ENCODE peak calls at places on chromosomes 3 and 15, in five cellular contexts. K is CD8-positive, alpha-beta T cell; F is left ventricle myocardium inferior; Z is K562; G is SK-N-MC. P is an unnamed sample. For H3K9me3 and H3K36me3, the result is how much of the 10 kb centered on the place peaks cover.

GRCh38 chr3:15512173-15512572 is 9.3 kb downstream of the COLQ start:
- DNase-seq in F (peak), G (no peak), Z (no peak), K (no peak), P (no peak)

GRCh38 chr3:15927969-15928368 is 130.2 kb upstream of the ANKRD28 start:
- DNase-seq in K (no peak), Z (no peak), F (no peak), G (no peak), P (no peak)

GRCh38 chr3:30616347-30617027 is 10.1 kb downstream of the TGFBR2 start:
- DNase-seq in K (no peak), G (no peak), Z (no peak), F (no peak), P (no peak)

GRCh38 chr3:55802816-55803215 is 315.7 kb upstream of the WNT5A start:
- DNase-seq in K (no peak), Z (no peak), G (no peak), F (no peak), P (no peak)

GRCh38 chr3:190996376-190996775 is 133.9 kb upstream of the GMNC start:
- DNase-seq in G (no peak), K (no peak), Z (no peak), F (no peak), P (no peak)

GRCh38 chr3:120348065-120348980 is 831 bp downstream of the LRRC58 start:
- DNase-seq in G (no peak), Z (no peak), F (no peak), K (peak), P (peak)

GRCh38 chr3:188900421-188900941 is 271.3 kb upstream of the TPRG1 start:
- DNase-seq in Z (no peak), G (no peak), F (no peak), K (no peak), P (no peak)

GRCh38 chr3:37997791-37998370 is 7.3 kb downstream of the VILL start:
- DNase-seq in G (no peak), Z (no peak), K (no peak), F (no peak), P (no peak)

GRCh38 chr3:196272826-196273225 is 14.7 kb downstream of the PCYT1A start:
- DNase-seq in G (no peak), K (no peak), F (peak), Z (no peak), P (no peak)

GRCh38 chr15:66097151-66098018 is 156.2 kb downstream of the MEGF11 start:
- DNase-seq in F (no peak), G (no peak), Z (no peak), K (no peak), P (no peak)

GRCh38 chr3:130480736-130481135 is 36.2 kb upstream of the COL6A6 start:
- DNase-seq in K (no peak), F (no peak), G (no peak), Z (no peak), P (no peak)

GRCh38 chr3:123431658-123432323 is 17.1 kb downstream of the ADCY5 start:
- DNase-seq in K (no peak), Z (no peak), G (no peak), F (no peak), P (no peak)

GRCh38 chr3:161957467-161957866 is 460.9 kb downstream of the OTOL1 start:
- DNase-seq in K (no peak), G (no peak), F (no peak), Z (no peak), P (no peak)

GRCh38 chr3:161409069-161409468 is 37.8 kb upstream of the SPTSSB start:
- DNase-seq in G (no peak), K (peak), F (no peak), Z (no peak), P (peak)

GRCh38 chr3:133655731-133656130 is 6.0 kb downstream of the TOPBP1 start:
- DNase-seq in Z (no peak), F (no peak), K (no peak), G (no peak), P (no peak)

GRCh38 chr3:178457506-178457905 is 78.7 kb upstream of the KCNMB2 start:
- DNase-seq in Z (no peak), K (no peak), F (no peak), G (no peak), P (no peak)

GRCh38 chr3:47000198-47000815 is 20.8 kb downstream of the NBEAL2 start:
- DNase-seq in G (no peak), K (no peak), Z (no peak), F (no peak), P (no peak)

GRCh38 chr3:4982773-4983738 is 3.8 kb downstream of the BHLHE40 start:
- DNase-seq in F (no peak), Z (no peak), G (no peak), K (no peak), P (no peak)

GRCh38 chr15:68374346-68374745 is 57.6 kb downstream of the ITGA11 start:
- DNase-seq in G (no peak), K (no peak), Z (no peak), F (no peak), P (no peak)

GRCh38 chr3:132773071-132773619 is 50.9 kb upstream of the NPHP3 start:
- DNase-seq in K (no peak), G (no peak), Z (no peak), F (no peak), P (no peak)

GRCh38 chr3:99710094-99710493 is 71.7 kb downstream of the COL8A1 start:
- DNase-seq in F (no peak), K (no peak), G (no peak), Z (no peak), P (no peak)

GRCh38 chr3:10547841-10548783 is 42.7 kb upstream of the ATP2B2 start:
- DNase-seq in F (no peak), G (no peak), K (no peak), Z (no peak), P (no peak)

GRCh38 chr3:38327335-38328009 is 19.1 kb upstream of the XYLB start:
- DNase-seq in F (no peak), Z (no peak), K (no peak), G (no peak), P (no peak)

GRCh38 chr3:66755924-66756323 is 242.2 kb upstream of the KBTBD8 start:
- DNase-seq in K (no peak), F (no peak), G (no peak), Z (no peak), P (no peak)

GRCh38 chr3:157088133-157088488 is 71.8 kb downstream of the CCNL1 start:
- DNase-seq in Z (no peak), G (no peak), K (no peak), F (no peak), P (no peak)

GRCh38 chr3:148551767-148552260 is 145.9 kb upstream of the AGTR1 start:
- DNase-seq in K (no peak), Z (no peak), G (no peak), F (no peak), P (no peak)

GRCh38 chr3:141414141-141414689 is 45.9 kb downstream of the ZBTB38 start:
- DNase-seq in F (no peak), G (no peak), K (peak), Z (no peak), P (no peak)

GRCh38 chr3:108564564-108564963 is 24.7 kb downstream of the CIP2A start:
- DNase-seq in Z (no peak), K (no peak), G (no peak), F (no peak), P (no peak)

GRCh38 chr3:132596816-132597433 is at the start of gene ACKR4:
- DNase-seq in K (no peak), F (no peak), G (no peak), Z (no peak), P (no peak)

GRCh38 chr3:182464513-182465145 is 328.7 kb upstream of the ATP11B start:
- DNase-seq in F (no peak), K (no peak), G (no peak), Z (no peak), P (no peak)

GRCh38 chr15:48370460-48370859 is 39.2 kb downstream of the DUT start:
- DNase-seq in G (no peak), K (no peak), F (no peak), Z (no peak), P (no peak)

GRCh38 chr3:56796202-56796601 is 5.5 kb downstream of the ARHGEF3 start:
- DNase-seq in F (no peak), K (no peak), Z (no peak), G (no peak), P (no peak)

GRCh38 chr3:6172871-6173667 is 687.8 kb upstream of the GRM7 start:
- DNase-seq in K (no peak), G (no peak), Z (no peak), F (no peak), P (no peak)

GRCh38 chr3:73605388-73605787 is 19.4 kb downstream of the PDZRN3 start:
- DNase-seq in Z (no peak), K (no peak), F (no peak), G (no peak), P (no peak)

GRCh38 chr15:41121951-41122350 is 5.9 kb upstream of the INO80 start:
- DNase-seq in F (no peak), G (no peak), Z (no peak), K (no peak), P (no peak)

GRCh38 chr15:39580117-39580629 is 706 bp upstream of the THBS1 start:
- DNase-seq in F (peak), G (no peak), Z (peak), K (peak), P (peak)

GRCh38 chr3:169085827-169086226 is 577.7 kb downstream of the MECOM start:
- DNase-seq in G (no peak), Z (no peak), F (no peak), K (no peak), P (no peak)

GRCh38 chr3:127233371-127233770 is 40.4 kb downstream of the PRR23E start:
- DNase-seq in G (no peak), Z (no peak), F (no peak), K (no peak), P (no peak)

DNA sequence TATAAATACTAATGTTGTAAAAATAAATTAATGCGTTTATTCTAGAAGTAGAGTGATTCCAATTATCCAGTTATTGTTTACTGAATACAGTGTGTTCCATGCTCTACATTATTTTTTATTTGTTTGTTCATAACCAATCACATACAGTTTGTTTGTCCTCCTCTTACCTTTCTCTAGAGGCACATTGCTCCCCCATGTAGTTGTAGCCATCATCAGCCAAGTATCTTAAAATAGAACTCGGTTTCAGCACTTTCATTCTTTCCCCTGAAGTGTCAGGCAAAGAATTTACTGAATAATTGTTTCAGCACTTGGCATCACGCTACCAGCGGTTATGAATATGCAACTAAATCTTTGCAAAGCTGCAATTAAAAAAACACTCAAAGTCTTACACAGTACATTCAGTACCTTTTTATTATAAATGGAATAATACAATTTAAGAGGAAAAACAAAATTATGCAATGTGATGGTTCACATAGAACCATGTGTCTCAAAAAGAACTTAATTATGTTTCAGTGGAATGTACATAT is 448.6 kb upstream of the ATP10A start:
- DNase-seq in K (no peak), G (no peak), F (no peak), Z (no peak), P (no peak)
- H3K9me3 ChIP-seq in K (under half), G (under half), F (under half), Z (under half), P (under half)

GRCh38 chr3:184132947-184133346 is 2.2 kb upstream of the EIF2B5 start:
- DNase-seq in F (no peak), K (no peak), Z (no peak), G (no peak), P (no peak)

GRCh38 chr3:184133840-184134745 is 1.1 kb upstream of the EIF2B5 start:
- DNase-seq in K (peak), Z (peak), G (peak), F (peak), P (peak)

GRCh38 chr3:184134746-184135148 is 411 bp upstream of the EIF2B5 start:
- DNase-seq in F (no peak), K (peak), G (no peak), Z (no peak), P (no peak)

GRCh38 chr3:184135911-184136260 is 728 bp downstream of the EIF2B5 start:
- DNase-seq in Z (no peak), G (no peak), K (no peak), F (no peak), P (no peak)

GRCh38 chr3:184135149-184135910 is at the start of gene EIF2B5:
- DNase-seq in K (peak), Z (peak), F (peak), G (peak), P (peak)
- H3K36me3 ChIP-seq in K (under half), Z (under half), F (under half), G (under half), P (under half)

GRCh38 chr15:87850916-87851315 is 405.6 kb downstream of the NTRK3 start:
- DNase-seq in K (no peak), Z (no peak), F (peak), G (no peak), P (no peak)

GRCh38 chr15:87846746-87847145 is 409.8 kb downstream of the NTRK3 start:
- DNase-seq in F (no peak), G (no peak), Z (no peak), K (no peak), P (no peak)

GRCh38 chr15:87848012-87848411 is 408.5 kb downstream of the NTRK3 start:
- DNase-seq in F (no peak), G (no peak), K (no peak), Z (no peak), P (no peak)

GRCh38 chr15:87849181-87849580 is 407.4 kb downstream of the NTRK3 start:
- DNase-seq in F (no peak), G (no peak), K (no peak), Z (no peak), P (no peak)

DNA sequence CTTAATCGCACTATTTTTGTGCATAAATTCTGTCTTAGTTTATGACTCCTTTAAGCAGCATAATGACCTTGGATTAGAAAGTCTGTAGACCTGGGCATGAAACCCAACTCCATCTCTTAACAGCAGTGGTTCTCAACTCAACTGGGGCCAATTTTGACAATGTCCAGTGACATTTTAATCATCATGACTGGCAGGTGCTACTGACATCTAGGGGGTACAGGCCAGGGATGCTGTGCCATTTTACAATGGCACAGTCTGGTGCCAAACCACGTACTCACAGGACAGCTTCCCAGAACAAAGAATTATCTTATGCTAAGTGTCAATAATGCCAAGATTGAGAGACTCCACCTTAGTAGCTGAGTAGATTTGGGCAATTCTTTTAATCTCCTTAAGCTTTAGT is 405.0 kb downstream of the NTRK3 start:
- DNase-seq in G (no peak), Z (no peak), F (no peak), K (no peak), P (no peak)
- H3K9me3 ChIP-seq in G (under half), Z (under half), F (under half), K (under half), P (under half)

DNA sequence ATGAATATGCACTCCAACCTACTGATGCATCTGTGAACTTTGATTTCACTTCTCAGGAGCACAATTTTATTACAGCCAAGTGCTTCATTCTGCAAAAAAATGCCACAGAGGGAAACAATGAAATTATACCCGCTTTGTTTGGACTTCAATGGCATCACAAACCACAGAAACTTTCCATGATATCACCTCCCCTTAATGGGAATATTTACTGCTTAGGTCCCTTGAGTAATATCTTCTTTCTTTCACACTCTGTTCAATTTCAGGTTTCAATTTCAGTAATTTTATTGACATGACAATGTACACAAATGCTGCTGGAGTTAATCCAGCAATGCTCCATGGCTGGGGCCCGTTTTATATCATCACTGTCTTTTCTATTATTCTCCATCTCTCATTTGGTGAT is 436.9 kb upstream of the PPP2R3A start:
- DNase-seq in K (no peak), G (no peak), Z (no peak), F (no peak), P (no peak)
- H3K36me3 ChIP-seq in K (under half), G (under half), Z (under half), F (under half), P (under half)